ENCODE peak calls at places on chromosomes 11 and 22, in seven cellular contexts. One of them, this sample, is unnamed.

GRCh38 chr22:17398159-17398558 is 28.9 kb downstream of the CECR2 start:
- DNase-seq in activated CD8-positive, alpha-beta T cell treated with anti-CD3 and anti-CD28 coated beads for 36 hours: no peak
- DNase-seq in mesothelial cell of epicardium: no peak
- DNase-seq in fibroblast of lung: no peak
- DNase-seq in uterus: no peak
- DNase-seq in mucosa of descending colon: no peak
- DNase-seq in nephron progenitor cell: no peak
- DNase-seq in this sample: no peak

GRCh38 chr11:57482782-57483569 is 22.6 kb downstream of the RTN4RL2 start:
- DNase-seq in activated CD8-positive, alpha-beta T cell treated with anti-CD3 and anti-CD28 coated beads for 36 hours: peak
- DNase-seq in mesothelial cell of epicardium: peak
- DNase-seq in fibroblast of lung: no peak
- DNase-seq in uterus: no peak
- DNase-seq in mucosa of descending colon: peak
- DNase-seq in nephron progenitor cell: peak
- DNase-seq in this sample: peak

GRCh38 chr11:109034341-109034696 is 369.4 kb downstream of the DDX10 start:
- DNase-seq in activated CD8-positive, alpha-beta T cell treated with anti-CD3 and anti-CD28 coated beads for 36 hours: no peak
- DNase-seq in mesothelial cell of epicardium: no peak
- DNase-seq in fibroblast of lung: peak
- DNase-seq in uterus: no peak
- DNase-seq in mucosa of descending colon: no peak
- DNase-seq in nephron progenitor cell: no peak
- DNase-seq in this sample: no peak

GRCh38 chr22:28670153-28670552 is 9.5 kb downstream of the TTC28 start:
- DNase-seq in activated CD8-positive, alpha-beta T cell treated with anti-CD3 and anti-CD28 coated beads for 36 hours: no peak
- DNase-seq in mesothelial cell of epicardium: no peak
- DNase-seq in fibroblast of lung: no peak
- DNase-seq in uterus: no peak
- DNase-seq in mucosa of descending colon: no peak
- DNase-seq in nephron progenitor cell: no peak
- DNase-seq in this sample: no peak

GRCh38 chr11:71184421-71185210 is 67.8 kb downstream of the SHANK2 start:
- DNase-seq in activated CD8-positive, alpha-beta T cell treated with anti-CD3 and anti-CD28 coated beads for 36 hours: no peak
- DNase-seq in mesothelial cell of epicardium: no peak
- DNase-seq in fibroblast of lung: no peak
- DNase-seq in uterus: no peak
- DNase-seq in mucosa of descending colon: no peak
- DNase-seq in nephron progenitor cell: no peak
- DNase-seq in this sample: no peak

GRCh38 chr11:65479184-65480145 is 19.4 kb upstream of the MALAT1 start:
- DNase-seq in activated CD8-positive, alpha-beta T cell treated with anti-CD3 and anti-CD28 coated beads for 36 hours: no peak
- DNase-seq in mesothelial cell of epicardium: no peak
- DNase-seq in fibroblast of lung: peak
- DNase-seq in uterus: peak
- DNase-seq in mucosa of descending colon: peak
- DNase-seq in nephron progenitor cell: no peak
- DNase-seq in this sample: no peak

GRCh38 chr11:66996609-66997273 is 21.6 kb downstream of the C11orf86 start:
- DNase-seq in activated CD8-positive, alpha-beta T cell treated with anti-CD3 and anti-CD28 coated beads for 36 hours: no peak
- DNase-seq in mesothelial cell of epicardium: no peak
- DNase-seq in fibroblast of lung: peak
- DNase-seq in uterus: no peak
- DNase-seq in mucosa of descending colon: no peak
- DNase-seq in nephron progenitor cell: no peak
- DNase-seq in this sample: no peak

GRCh38 chr22:35538801-35539321 is 1.8 kb upstream of the RASD2 start:
- DNase-seq in activated CD8-positive, alpha-beta T cell treated with anti-CD3 and anti-CD28 coated beads for 36 hours: peak
- DNase-seq in mesothelial cell of epicardium: no peak
- DNase-seq in fibroblast of lung: no peak
- DNase-seq in uterus: no peak
- DNase-seq in mucosa of descending colon: peak
- DNase-seq in nephron progenitor cell: peak
- DNase-seq in this sample: no peak

GRCh38 chr11:116217441-116217840 is 555.3 kb downstream of the BUD13 start:
- DNase-seq in activated CD8-positive, alpha-beta T cell treated with anti-CD3 and anti-CD28 coated beads for 36 hours: no peak
- DNase-seq in mesothelial cell of epicardium: no peak
- DNase-seq in fibroblast of lung: no peak
- DNase-seq in uterus: no peak
- DNase-seq in mucosa of descending colon: no peak
- DNase-seq in nephron progenitor cell: no peak
- DNase-seq in this sample: no peak

GRCh38 chr22:45777852-45778172 is 106.2 kb downstream of the ATXN10 start:
- DNase-seq in activated CD8-positive, alpha-beta T cell treated with anti-CD3 and anti-CD28 coated beads for 36 hours: no peak
- DNase-seq in mesothelial cell of epicardium: no peak
- DNase-seq in fibroblast of lung: no peak
- DNase-seq in uterus: no peak
- DNase-seq in mucosa of descending colon: no peak
- DNase-seq in nephron progenitor cell: no peak
- DNase-seq in this sample: no peak

GRCh38 chr22:37601540-37602442 is 6.8 kb upstream of the GGA1 start:
- DNase-seq in activated CD8-positive, alpha-beta T cell treated with anti-CD3 and anti-CD28 coated beads for 36 hours: no peak
- DNase-seq in mesothelial cell of epicardium: no peak
- DNase-seq in fibroblast of lung: peak
- DNase-seq in uterus: no peak
- DNase-seq in mucosa of descending colon: peak
- DNase-seq in nephron progenitor cell: peak
- DNase-seq in this sample: no peak

GRCh38 chr11:133927690-133928627 is 28.8 kb downstream of the IGSF9B start:
- DNase-seq in activated CD8-positive, alpha-beta T cell treated with anti-CD3 and anti-CD28 coated beads for 36 hours: peak
- DNase-seq in mesothelial cell of epicardium: no peak
- DNase-seq in fibroblast of lung: peak
- DNase-seq in uterus: peak
- DNase-seq in mucosa of descending colon: peak
- DNase-seq in nephron progenitor cell: peak
- DNase-seq in this sample: no peak

GRCh38 chr11:121163658-121164308 is 62.7 kb downstream of the TECTA start:
- DNase-seq in activated CD8-positive, alpha-beta T cell treated with anti-CD3 and anti-CD28 coated beads for 36 hours: peak
- DNase-seq in mesothelial cell of epicardium: no peak
- DNase-seq in fibroblast of lung: peak
- DNase-seq in uterus: no peak
- DNase-seq in mucosa of descending colon: no peak
- DNase-seq in nephron progenitor cell: no peak
- DNase-seq in this sample: no peak

GRCh38 chr11:18776324-18776723 is 15.3 kb downstream of the PTPN5 start:
- DNase-seq in activated CD8-positive, alpha-beta T cell treated with anti-CD3 and anti-CD28 coated beads for 36 hours: no peak
- DNase-seq in mesothelial cell of epicardium: no peak
- DNase-seq in fibroblast of lung: no peak
- DNase-seq in uterus: no peak
- DNase-seq in mucosa of descending colon: no peak
- DNase-seq in nephron progenitor cell: no peak
- DNase-seq in this sample: no peak

GRCh38 chr22:47250995-47251765 is 488.7 kb downstream of the TBC1D22A start:
- DNase-seq in activated CD8-positive, alpha-beta T cell treated with anti-CD3 and anti-CD28 coated beads for 36 hours: no peak
- DNase-seq in mesothelial cell of epicardium: no peak
- DNase-seq in fibroblast of lung: no peak
- DNase-seq in uterus: no peak
- DNase-seq in mucosa of descending colon: no peak
- DNase-seq in nephron progenitor cell: no peak
- DNase-seq in this sample: no peak

GRCh38 chr11:134454146-134454690 is 42.2 kb upstream of the B3GAT1 start:
- DNase-seq in activated CD8-positive, alpha-beta T cell treated with anti-CD3 and anti-CD28 coated beads for 36 hours: no peak
- DNase-seq in mesothelial cell of epicardium: no peak
- DNase-seq in fibroblast of lung: no peak
- DNase-seq in uterus: no peak
- DNase-seq in mucosa of descending colon: no peak
- DNase-seq in nephron progenitor cell: no peak
- DNase-seq in this sample: no peak

GRCh38 chr11:15835705-15836411 is 520.5 kb downstream of the SOX6 start:
- DNase-seq in activated CD8-positive, alpha-beta T cell treated with anti-CD3 and anti-CD28 coated beads for 36 hours: no peak
- DNase-seq in mesothelial cell of epicardium: no peak
- DNase-seq in fibroblast of lung: no peak
- DNase-seq in uterus: peak
- DNase-seq in mucosa of descending colon: no peak
- DNase-seq in nephron progenitor cell: peak
- DNase-seq in this sample: no peak

GRCh38 chr22:27752771-27753170 is 48.8 kb downstream of the MN1 start:
- DNase-seq in activated CD8-positive, alpha-beta T cell treated with anti-CD3 and anti-CD28 coated beads for 36 hours: no peak
- DNase-seq in mesothelial cell of epicardium: no peak
- DNase-seq in fibroblast of lung: peak
- DNase-seq in uterus: no peak
- DNase-seq in mucosa of descending colon: no peak
- DNase-seq in nephron progenitor cell: no peak
- DNase-seq in this sample: no peak

GRCh38 chr22:38727530-38728451 is 22.0 kb downstream of the GTPBP1 start:
- DNase-seq in activated CD8-positive, alpha-beta T cell treated with anti-CD3 and anti-CD28 coated beads for 36 hours: no peak
- DNase-seq in mesothelial cell of epicardium: no peak
- DNase-seq in fibroblast of lung: no peak
- DNase-seq in uterus: no peak
- DNase-seq in mucosa of descending colon: no peak
- DNase-seq in nephron progenitor cell: no peak
- DNase-seq in this sample: no peak

GRCh38 chr22:27796829-27797792 is 4.4 kb downstream of the MN1 start:
- DNase-seq in activated CD8-positive, alpha-beta T cell treated with anti-CD3 and anti-CD28 coated beads for 36 hours: no peak
- DNase-seq in mesothelial cell of epicardium: no peak
- DNase-seq in fibroblast of lung: peak
- DNase-seq in uterus: no peak
- DNase-seq in mucosa of descending colon: no peak
- DNase-seq in nephron progenitor cell: peak
- DNase-seq in this sample: no peak

GRCh38 chr11:118524356-118524755 is 2.9 kb upstream of the TTC36 start:
- DNase-seq in activated CD8-positive, alpha-beta T cell treated with anti-CD3 and anti-CD28 coated beads for 36 hours: no peak
- DNase-seq in mesothelial cell of epicardium: no peak
- DNase-seq in fibroblast of lung: no peak
- DNase-seq in uterus: no peak
- DNase-seq in mucosa of descending colon: no peak
- DNase-seq in nephron progenitor cell: no peak
- DNase-seq in this sample: no peak

GRCh38 chr11:116931206-116931953 is 94.0 kb upstream of the APOA1 start:
- DNase-seq in activated CD8-positive, alpha-beta T cell treated with anti-CD3 and anti-CD28 coated beads for 36 hours: peak
- DNase-seq in mesothelial cell of epicardium: no peak
- DNase-seq in fibroblast of lung: peak
- DNase-seq in uterus: peak
- DNase-seq in mucosa of descending colon: no peak
- DNase-seq in nephron progenitor cell: no peak
- DNase-seq in this sample: no peak

GRCh38 chr11:26127336-26127735 is 204.6 kb upstream of the ANO3 start:
- DNase-seq in activated CD8-positive, alpha-beta T cell treated with anti-CD3 and anti-CD28 coated beads for 36 hours: no peak
- DNase-seq in mesothelial cell of epicardium: no peak
- DNase-seq in fibroblast of lung: no peak
- DNase-seq in uterus: no peak
- DNase-seq in mucosa of descending colon: no peak
- DNase-seq in nephron progenitor cell: no peak
- DNase-seq in this sample: no peak

DNA sequence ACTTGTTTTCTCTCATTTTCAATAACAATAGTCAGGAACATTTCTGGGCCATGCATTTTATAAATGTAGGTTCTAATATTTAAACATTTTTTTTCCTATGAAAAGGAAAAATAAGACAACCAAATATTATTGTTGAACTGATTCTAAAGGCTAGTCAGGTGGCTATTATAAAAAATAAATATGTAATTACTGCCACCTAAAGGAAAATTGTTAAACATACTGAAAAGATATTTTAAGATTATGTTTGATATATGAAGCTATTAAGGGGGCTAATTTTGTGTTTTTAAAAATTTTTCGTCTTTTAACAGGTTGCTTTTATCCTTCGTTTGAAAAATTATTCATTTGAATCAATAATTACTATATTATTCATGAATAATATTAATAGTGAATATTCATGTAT is 62.2 kb upstream of the FDX1 start:
- DNase-seq in activated CD8-positive, alpha-beta T cell treated with anti-CD3 and anti-CD28 coated beads for 36 hours: no peak
- DNase-seq in mesothelial cell of epicardium: no peak
- DNase-seq in fibroblast of lung: no peak
- DNase-seq in uterus: no peak
- DNase-seq in mucosa of descending colon: no peak
- DNase-seq in nephron progenitor cell: no peak
- DNase-seq in this sample: no peak
- TF ChIP-seq CTCF in activated CD8-positive, alpha-beta T cell treated with anti-CD3 and anti-CD28 coated beads for 36 hours: peak
- TF ChIP-seq CTCF in mesothelial cell of epicardium: peak
- TF ChIP-seq CTCF in fibroblast of lung: no peak
- TF ChIP-seq CTCF in uterus: peak
- TF ChIP-seq CTCF in mucosa of descending colon: no peak
- TF ChIP-seq CTCF in nephron progenitor cell: no peak
- TF ChIP-seq CTCF in this sample: no peak

GRCh38 chr11:110525883-110526282 is 96.1 kb downstream of the FDX1 start:
- DNase-seq in activated CD8-positive, alpha-beta T cell treated with anti-CD3 and anti-CD28 coated beads for 36 hours: no peak
- DNase-seq in mesothelial cell of epicardium: no peak
- DNase-seq in fibroblast of lung: peak
- DNase-seq in uterus: peak
- DNase-seq in mucosa of descending colon: peak
- DNase-seq in nephron progenitor cell: no peak
- DNase-seq in this sample: no peak

GRCh38 chr11:110531056-110531756 is 101.5 kb downstream of the FDX1 start:
- DNase-seq in activated CD8-positive, alpha-beta T cell treated with anti-CD3 and anti-CD28 coated beads for 36 hours: no peak
- DNase-seq in mesothelial cell of epicardium: no peak
- DNase-seq in fibroblast of lung: peak
- DNase-seq in uterus: no peak
- DNase-seq in mucosa of descending colon: no peak
- DNase-seq in nephron progenitor cell: peak
- DNase-seq in this sample: no peak

GRCh38 chr11:110527146-110527545 is 97.4 kb downstream of the FDX1 start:
- DNase-seq in activated CD8-positive, alpha-beta T cell treated with anti-CD3 and anti-CD28 coated beads for 36 hours: no peak
- DNase-seq in mesothelial cell of epicardium: no peak
- DNase-seq in fibroblast of lung: peak
- DNase-seq in uterus: no peak
- DNase-seq in mucosa of descending colon: no peak
- DNase-seq in nephron progenitor cell: no peak
- DNase-seq in this sample: no peak

GRCh38 chr11:110526323-110526722 is 96.6 kb downstream of the FDX1 start:
- DNase-seq in activated CD8-positive, alpha-beta T cell treated with anti-CD3 and anti-CD28 coated beads for 36 hours: peak
- DNase-seq in mesothelial cell of epicardium: no peak
- DNase-seq in fibroblast of lung: no peak
- DNase-seq in uterus: no peak
- DNase-seq in mucosa of descending colon: no peak
- DNase-seq in nephron progenitor cell: no peak
- DNase-seq in this sample: no peak

GRCh38 chr11:110529043-110529442 is 99.3 kb downstream of the FDX1 start:
- DNase-seq in activated CD8-positive, alpha-beta T cell treated with anti-CD3 and anti-CD28 coated beads for 36 hours: peak
- DNase-seq in mesothelial cell of epicardium: no peak
- DNase-seq in fibroblast of lung: no peak
- DNase-seq in uterus: no peak
- DNase-seq in mucosa of descending colon: peak
- DNase-seq in nephron progenitor cell: no peak
- DNase-seq in this sample: no peak
- TF ChIP-seq CTCF in activated CD8-positive, alpha-beta T cell treated with anti-CD3 and anti-CD28 coated beads for 36 hours: peak
- TF ChIP-seq CTCF in mesothelial cell of epicardium: no peak
- TF ChIP-seq CTCF in fibroblast of lung: peak
- TF ChIP-seq CTCF in uterus: no peak
- TF ChIP-seq CTCF in mucosa of descending colon: no peak
- TF ChIP-seq CTCF in nephron progenitor cell: no peak
- TF ChIP-seq CTCF in this sample: no peak

GRCh38 chr22:49514211-49514610 is 313.5 kb downstream of the BRD1 start:
- DNase-seq in activated CD8-positive, alpha-beta T cell treated with anti-CD3 and anti-CD28 coated beads for 36 hours: no peak
- DNase-seq in mesothelial cell of epicardium: no peak
- DNase-seq in fibroblast of lung: no peak
- DNase-seq in uterus: no peak
- DNase-seq in mucosa of descending colon: no peak
- DNase-seq in nephron progenitor cell: no peak
- DNase-seq in this sample: no peak
- TF ChIP-seq CTCF in activated CD8-positive, alpha-beta T cell treated with anti-CD3 and anti-CD28 coated beads for 36 hours: no peak
- TF ChIP-seq CTCF in mesothelial cell of epicardium: no peak
- TF ChIP-seq CTCF in fibroblast of lung: no peak
- TF ChIP-seq CTCF in uterus: no peak
- TF ChIP-seq CTCF in mucosa of descending colon: no peak
- TF ChIP-seq CTCF in nephron progenitor cell: no peak
- TF ChIP-seq CTCF in this sample: no peak

GRCh38 chr11:111162306-111162705 is 83.2 kb upstream of the POU2AF2 start:
- DNase-seq in activated CD8-positive, alpha-beta T cell treated with anti-CD3 and anti-CD28 coated beads for 36 hours: no peak
- DNase-seq in mesothelial cell of epicardium: no peak
- DNase-seq in fibroblast of lung: peak
- DNase-seq in uterus: no peak
- DNase-seq in mucosa of descending colon: no peak
- DNase-seq in nephron progenitor cell: no peak
- DNase-seq in this sample: no peak
- TF ChIP-seq CTCF in activated CD8-positive, alpha-beta T cell treated with anti-CD3 and anti-CD28 coated beads for 36 hours: no peak
- TF ChIP-seq CTCF in mesothelial cell of epicardium: no peak
- TF ChIP-seq CTCF in fibroblast of lung: no peak
- TF ChIP-seq CTCF in uterus: no peak
- TF ChIP-seq CTCF in mucosa of descending colon: no peak
- TF ChIP-seq CTCF in nephron progenitor cell: no peak
- TF ChIP-seq CTCF in this sample: no peak

This sample was measured in activated B cell treated with CpG ODN at 0.5 μM for 24 hours.